ENCODE peak calls at places on chromosomes 6 and 20, in eight cellular contexts. L is thyroid gland; F is OCI-LY7; E is effector memory CD4-positive, alpha-beta T cell; T is GM03348; P is activated naive CD4-positive, alpha-beta T cell; Y is osteocyte; H is KG1. J is an unnamed sample.

GRCh38 chr6:145756170-145756662 is 20.9 kb upstream of the EPM2A start:
- DNase-seq in L (peak; percentile 37), F (no peak), E (no peak), T (peak; percentile 58), P (no peak), Y (no peak), H (no peak), J (peak; percentile 64)

GRCh38 chr20:5656136-5656535 is 94.1 kb upstream of the SHLD1 start:
- DNase-seq in L (no peak), F (no peak), E (no peak), T (no peak), P (no peak), Y (no peak), H (no peak), J (no peak)

GRCh38 chr6:157770946-157771345 is 52.1 kb upstream of the SNX9 start:
- DNase-seq in L (no peak), F (no peak), E (no peak), T (peak; percentile 54), P (no peak), Y (no peak), H (no peak), J (peak; percentile 69)

GRCh38 chr20:51930775-51931174 is 128.5 kb upstream of the SALL4 start:
- DNase-seq in L (no peak), F (no peak), E (no peak), T (peak; percentile 27), P (no peak), Y (no peak), H (no peak), J (no peak)

GRCh38 chr20:56420940-56421688 is 9.1 kb downstream of the CASS4 start:
- DNase-seq in L (no peak), F (no peak), E (no peak), T (no peak), P (no peak), Y (no peak), H (no peak), J (no peak)

GRCh38 chr6:72446427-72446826 is 175.4 kb upstream of the KCNQ5 start:
- DNase-seq in L (no peak), F (no peak), E (no peak), T (no peak), P (no peak), Y (no peak), H (no peak), J (no peak)

GRCh38 chr6:116412270-116412669 is 41.5 kb downstream of the DSE start:
- DNase-seq in L (no peak), F (no peak), E (no peak), T (peak; percentile 62), P (no peak), Y (no peak), H (no peak), J (no peak)

GRCh38 chr6:133341607-133342158 is 100.5 kb downstream of the EYA4 start:
- DNase-seq in L (peak; percentile 10), F (no peak), E (no peak), T (no peak), P (no peak), Y (no peak), H (no peak), J (no peak)

GRCh38 chr20:5557123-5557522 is 193.1 kb upstream of the SHLD1 start:
- DNase-seq in L (peak; percentile 47), F (peak; percentile 75), E (peak; percentile 23), T (peak; percentile 54), P (peak; percentile 25), Y (no peak), H (no peak), J (no peak)

J was measured in epithelial cell of prostate.